ENCODE peak calls at places on chromosomes 12 and 14, in four cellular contexts. E, A, T and X are unnamed samples.

GRCh38 chr12:122729583-122730214 is 945 bp downstream of the HCAR1 start:
- DNase-seq in T (no peak), E (no peak), A (no peak), X (no peak)

GRCh38 chr14:89507926-89508460 is 91.0 kb upstream of the FOXN3 start:
- DNase-seq in A (peak), E (no peak), T (no peak), X (no peak)

GRCh38 chr12:68591716-68592437 is 18.8 kb upstream of the RAP1B start:
- DNase-seq in T (no peak), A (no peak), E (no peak), X (no peak)

GRCh38 chr12:84960918-84961317 is 48.3 kb upstream of the SLC6A15 start:
- DNase-seq in E (no peak), A (no peak), T (no peak), X (no peak)

GRCh38 chr12:82757059-82757458 is 70.4 kb downstream of the TMTC2 start:
- DNase-seq in A (no peak), E (no peak), T (no peak), X (no peak)

GRCh38 chr12:76450690-76451089 is 102.5 kb upstream of the BBS10 start:
- DNase-seq in A (peak), T (no peak), E (no peak), X (peak)

GRCh38 chr14:43896044-43896443 is 611.0 kb downstream of the FSCB start:
- DNase-seq in T (no peak), A (no peak), E (peak), X (no peak)

GRCh38 chr14:95290021-95290420 is 29.7 kb downstream of the CLMN start:
- DNase-seq in E (no peak), A (no peak), T (no peak), X (no peak)

GRCh38 chr12:71541583-71541982 is 102.0 kb downstream of the LGR5 start:
- DNase-seq in T (no peak), A (no peak), E (no peak), X (no peak)

GRCh38 chr12:98635657-98636323 is 8.8 kb downstream of the IKBIP start:
- DNase-seq in A (peak), T (no peak), E (peak), X (no peak)

GRCh38 chr12:94435511-94435927 is 24.1 kb downstream of the CEP83 start:
- DNase-seq in T (no peak), A (no peak), E (no peak), X (no peak)

GRCh38 chr12:75086086-75087038 is 123.3 kb downstream of the KCNC2 start:
- DNase-seq in E (no peak), T (no peak), A (no peak), X (no peak)

GRCh38 chr14:59297070-59297766 is 108.8 kb downstream of the DAAM1 start:
- DNase-seq in A (no peak), T (no peak), E (peak), X (no peak)

DNA sequence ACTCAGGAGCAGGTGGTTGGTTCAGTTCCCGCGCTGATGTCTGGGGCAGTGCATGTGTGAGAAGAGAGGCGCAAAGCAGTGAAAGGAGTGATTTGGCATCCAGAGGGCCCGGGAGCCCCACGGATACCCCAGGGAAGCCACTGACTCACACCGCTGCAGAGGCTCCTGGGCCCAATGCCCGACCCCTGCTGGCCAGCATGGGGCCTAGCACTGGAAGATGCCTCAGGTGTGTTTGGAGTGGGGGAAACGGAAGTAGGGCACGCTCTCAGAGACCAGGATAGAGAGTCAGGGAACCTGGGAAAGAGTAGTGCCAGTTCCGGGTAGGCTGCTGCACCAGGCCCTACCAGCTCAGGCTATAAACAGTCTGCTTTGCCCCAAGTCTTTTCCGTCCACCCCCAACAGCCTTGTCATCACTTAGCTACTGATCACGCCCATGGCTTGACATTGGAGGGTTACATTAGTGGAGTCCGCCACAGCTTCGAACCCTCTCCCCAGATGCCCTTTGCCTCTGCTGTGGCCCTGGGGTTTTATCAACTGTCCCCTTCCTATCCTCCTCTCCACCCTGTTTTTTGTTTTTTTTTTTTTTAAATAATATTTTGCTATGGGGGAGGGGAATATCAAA is 9.5 kb upstream of the CSAD start:
- DNase-seq in A (peak), T (peak), E (peak), X (peak)
- TF ChIP-seq ELF1 in A (no peak), T (no peak), E (peak), X (no peak)

GRCh38 chr12:3772380-3772779 is 19.5 kb upstream of the CRACR2A start:
- DNase-seq in E (no peak), A (no peak), T (no peak), X (no peak)
- TF ChIP-seq ELF1 in E (no peak), A (no peak), T (no peak), X (no peak)

DNA sequence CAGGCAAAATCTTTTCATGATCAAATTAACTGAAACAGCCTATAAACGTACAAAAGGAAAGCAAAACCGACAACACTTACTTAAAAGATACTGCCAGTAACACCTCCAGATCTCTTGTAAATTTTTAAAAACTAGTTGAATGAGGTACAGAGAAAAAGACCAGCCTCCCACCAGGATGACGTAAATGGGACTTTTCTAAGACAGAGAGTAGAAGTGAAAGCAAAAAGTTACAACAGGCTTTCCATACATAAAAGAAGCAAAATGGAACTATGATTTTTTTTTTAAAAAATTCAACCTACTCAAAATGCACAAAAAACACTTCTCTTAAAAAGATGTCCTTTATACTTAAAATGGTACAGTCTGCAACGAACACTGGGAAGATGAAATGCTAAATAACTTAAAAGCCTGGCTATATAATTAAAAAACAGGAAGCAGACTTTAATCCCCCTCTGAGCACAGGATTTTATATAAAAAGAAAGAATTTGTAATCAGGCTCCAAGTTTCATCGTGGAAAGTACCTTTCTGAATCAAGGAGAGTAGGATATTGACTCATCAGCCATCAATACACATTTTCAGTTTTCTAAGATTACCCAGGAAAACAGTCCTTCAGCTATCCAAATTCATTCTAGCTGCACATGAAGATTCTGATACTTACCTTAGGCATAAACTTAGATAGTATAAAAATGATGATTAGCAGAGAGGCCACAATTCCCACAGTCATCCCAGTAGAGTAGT is 14.2 kb upstream of the MYO1A start:
- DNase-seq in T (no peak), A (no peak), E (no peak), X (no peak)
- TF ChIP-seq ELF1 in T (no peak), A (no peak), E (no peak), X (no peak)

GRCh38 chr14:53494587-53494986 is 341.5 kb upstream of the DDHD1 start:
- DNase-seq in A (no peak), E (no peak), T (no peak), X (no peak)

GRCh38 chr14:53493310-53493709 is 340.2 kb upstream of the DDHD1 start:
- DNase-seq in T (no peak), A (no peak), E (no peak), X (no peak)

GRCh38 chr14:53493895-53494294 is 340.8 kb upstream of the DDHD1 start:
- DNase-seq in A (no peak), E (no peak), T (no peak), X (no peak)

GRCh38 chr14:53495846-53496343 is 342.8 kb upstream of the DDHD1 start:
- DNase-seq in E (no peak), A (no peak), T (no peak), X (no peak)

GRCh38 chr14:53496668-53497067 is 343.5 kb upstream of the DDHD1 start:
- DNase-seq in T (no peak), E (no peak), A (no peak), X (no peak)
- TF ChIP-seq ELF1 in T (no peak), E (no peak), A (no peak), X (no peak)

GRCh38 chr12:91380651-91381050 is 198.0 kb upstream of the DCN start:
- DNase-seq in T (no peak), A (no peak), E (no peak), X (no peak)
- TF ChIP-seq ELF1 in T (no peak), A (no peak), E (no peak), X (no peak)

GRCh38 chr14:88009486-88009885 is 4.6 kb downstream of the GPR65 start:
- DNase-seq in T (no peak), A (no peak), E (no peak), X (no peak)

GRCh38 chr14:88017503-88017902 is 12.6 kb downstream of the GPR65 start:
- DNase-seq in E (no peak), T (no peak), A (no peak), X (no peak)

GRCh38 chr14:88016768-88017167 is 11.8 kb downstream of the GPR65 start:
- DNase-seq in T (no peak), E (no peak), A (no peak), X (no peak)

DNA sequence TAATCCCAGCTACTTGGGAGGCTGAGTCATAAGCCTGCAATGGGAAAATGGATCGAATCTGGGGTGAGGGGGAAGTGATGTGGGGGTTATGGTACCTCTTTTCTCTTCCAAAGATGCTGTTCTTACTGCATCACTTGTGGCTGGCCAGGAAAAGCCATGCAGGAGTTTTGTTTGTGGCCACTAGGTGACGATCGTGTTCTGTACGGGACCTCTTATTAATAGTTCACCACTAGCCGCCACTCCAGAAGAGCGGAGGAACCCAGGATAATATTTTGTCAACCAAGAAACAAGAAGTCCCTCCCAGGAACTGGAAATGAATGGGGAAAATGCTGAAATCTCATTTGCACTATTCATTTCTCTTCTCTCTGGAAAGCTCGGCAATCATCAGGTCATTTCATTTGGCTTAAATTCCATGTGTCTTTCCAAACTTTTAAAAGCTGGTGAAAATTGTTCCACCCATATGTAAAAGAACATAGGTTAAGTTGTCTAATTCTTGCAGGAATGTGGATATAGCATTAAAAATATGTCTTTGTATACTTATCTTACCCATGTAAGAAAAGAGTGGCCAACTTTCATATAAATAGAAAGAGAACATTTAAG is 8.9 kb downstream of the GPR65 start:
- DNase-seq in E (peak), T (peak), A (peak), X (peak)
- TF ChIP-seq ELF1 in E (no peak), T (no peak), A (no peak), X (no peak)

DNA sequence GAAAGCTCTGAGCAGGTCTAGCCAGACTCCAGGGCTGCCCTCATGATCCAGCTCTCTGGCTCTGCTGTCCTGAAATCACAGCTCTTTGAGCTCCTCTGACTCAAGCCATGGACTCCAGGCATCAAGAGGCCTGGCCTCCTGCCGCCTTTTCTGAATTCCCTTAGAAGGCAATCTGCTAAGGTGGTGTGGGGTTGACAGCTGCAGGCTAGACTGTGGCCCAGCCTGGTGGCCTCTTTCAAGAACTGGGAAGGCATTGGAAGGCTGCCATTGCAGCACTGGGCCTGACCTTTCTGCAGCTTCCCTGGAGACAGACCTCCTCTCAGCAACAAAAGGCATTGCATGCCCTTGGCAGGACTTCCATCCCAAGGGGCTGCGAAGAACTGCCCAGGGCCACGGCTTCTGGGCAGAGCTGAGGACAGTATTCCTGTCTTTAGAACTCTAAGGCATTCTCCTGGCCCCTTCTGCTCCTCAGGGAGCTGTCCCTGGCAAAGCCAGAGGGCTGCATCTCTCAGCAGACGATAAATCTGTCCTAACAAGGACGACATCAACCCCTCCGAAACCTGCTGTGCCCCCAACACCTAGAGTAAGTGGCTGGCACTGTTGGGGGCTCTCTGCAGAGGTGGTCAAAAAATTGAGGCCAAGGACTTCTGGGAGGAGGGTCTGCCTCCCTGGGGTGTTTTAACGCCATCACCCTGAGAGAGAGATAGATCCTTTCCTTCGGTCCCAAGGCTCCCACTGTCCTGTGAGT is 115.6 kb downstream of the RBM19 start:
- DNase-seq in T (no peak), E (no peak), A (no peak), X (no peak)
- TF ChIP-seq ELF1 in T (no peak), E (no peak), A (no peak), X (no peak)

GRCh38 chr14:33812181-33812580 is 138.7 kb downstream of the EGLN3 start:
- DNase-seq in E (no peak), T (no peak), A (no peak), X (peak)
- TF ChIP-seq ELF1 in E (no peak), T (no peak), A (no peak), X (no peak)

GRCh38 chr12:34403706-34404376 is 381.5 kb downstream of the ALG10 start:
- DNase-seq in T (peak), E (no peak), A (no peak), X (no peak)

GRCh38 chr12:34406996-34407300 is 384.7 kb downstream of the ALG10 start:
- DNase-seq in T (no peak), A (no peak), E (no peak), X (no peak)

GRCh38 chr12:34406228-34406995 is 384.1 kb downstream of the ALG10 start:
- DNase-seq in A (no peak), T (peak), E (no peak), X (no peak)

GRCh38 chr12:34404377-34405285 is 382.3 kb downstream of the ALG10 start:
- DNase-seq in T (peak), E (no peak), A (no peak), X (no peak)

DNA sequence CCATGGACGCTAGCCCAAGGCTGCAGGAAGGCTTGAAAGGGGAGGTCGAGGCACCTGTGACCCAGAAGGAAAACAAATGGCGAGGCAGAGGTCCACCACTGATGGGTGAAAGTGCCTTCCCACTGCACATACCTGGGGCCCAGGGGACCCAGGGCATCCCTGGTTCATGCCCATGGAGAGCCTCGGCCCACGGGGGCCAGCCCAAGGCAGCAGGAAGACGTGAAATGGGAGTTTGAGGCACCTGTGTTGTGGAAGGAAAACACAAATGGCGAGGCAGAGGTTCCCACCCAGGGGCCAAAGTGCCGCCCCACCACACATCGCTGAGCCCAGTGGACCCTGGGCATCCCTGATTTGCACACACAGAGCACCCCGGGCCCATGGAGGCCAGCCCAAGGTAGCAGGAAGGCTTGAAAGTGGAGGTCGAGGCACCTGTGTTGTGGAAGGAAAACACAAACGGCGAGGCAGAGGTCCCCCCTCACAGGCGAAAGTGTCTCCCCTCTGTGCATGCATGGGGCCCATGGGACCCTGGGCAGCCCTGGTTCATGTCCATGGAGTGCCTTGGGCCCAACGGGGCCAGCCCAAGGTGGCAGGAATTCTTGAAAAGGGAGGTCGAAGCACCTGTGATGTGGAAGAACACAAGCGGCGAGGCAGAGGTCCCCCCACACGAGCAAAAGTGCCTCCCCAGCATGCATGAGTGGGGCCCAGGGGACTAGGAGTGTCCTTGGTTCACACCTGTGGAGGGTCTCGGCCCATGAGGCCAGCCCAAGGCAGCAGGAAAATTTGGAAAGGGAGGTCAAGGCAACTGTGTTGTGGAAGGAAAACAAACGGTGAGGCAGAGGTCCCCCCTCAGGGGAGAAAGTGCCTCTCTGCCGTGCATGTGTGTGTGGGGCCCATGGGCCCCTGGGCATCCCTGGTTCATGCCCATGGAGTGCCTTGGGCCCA is 383.3 kb downstream of the ALG10 start:
- DNase-seq in E (no peak), A (no peak), T (peak), X (no peak)
- TF ChIP-seq ELF1 in E (no peak), A (no peak), T (no peak), X (no peak)

GRCh38 chr14:91732859-91733477 is 1.1 kb upstream of the CATSPERB start:
- DNase-seq in E (no peak), A (no peak), T (no peak), X (no peak)

GRCh38 chr14:91732439-91732838 is 553 bp upstream of the CATSPERB start:
- DNase-seq in E (no peak), T (no peak), A (no peak), X (no peak)

GRCh38 chr14:91731986-91732385 is at the start of gene CATSPERB:
- DNase-seq in T (no peak), E (no peak), A (no peak), X (no peak)

GRCh38 chr14:91729756-91730155 is 2.1 kb downstream of the CATSPERB start:
- DNase-seq in T (no peak), E (no peak), A (no peak), X (no peak)

GRCh38 chr14:91731018-91731417 is 868 bp downstream of the CATSPERB start:
- DNase-seq in E (no peak), A (no peak), T (no peak), X (no peak)
- TF ChIP-seq ELF1 in E (no peak), A (no peak), T (no peak), X (no peak)